ENCODE peak calls at places on chromosomes 1 and 21, in five cellular contexts. E is heart left ventricle, B is suprapubic skin, K is IMR-90, Q is stomach. V is an unnamed sample.

GRCh38 chr21:41482321-41482720 is 25.6 kb downstream of the TMPRSS2 start:
- DNase-seq in Q (no peak), E (no peak), K (peak; percentile 74), B (no peak), V (no peak)

GRCh38 chr1:99548924-99549605 is 96.8 kb upstream of the PALMD start:
- DNase-seq in E (peak; percentile 80), Q (peak; percentile 36), B (no peak), K (peak; percentile 41), V (no peak)

GRCh38 chr1:33260435-33260980 is 4.2 kb downstream of the ZNF362 start:
- DNase-seq in E (no peak), Q (no peak), B (no peak), K (no peak), V (no peak)

GRCh38 chr1:26705788-26706237 is 10.0 kb downstream of the ARID1A start:
- DNase-seq in E (no peak), B (no peak), Q (no peak), K (peak; percentile 92), V (no peak)

GRCh38 chr1:174367892-174368291 is 79.9 kb upstream of the GPR52 start:
- DNase-seq in E (peak; percentile 45), K (no peak), B (no peak), Q (no peak), V (no peak)

GRCh38 chr1:87399264-87399663 is 70.6 kb downstream of the LMO4 start:
- DNase-seq in Q (no peak), E (no peak), K (no peak), B (no peak), V (no peak)

GRCh38 chr1:62209931-62210595 is 15.4 kb downstream of the L1TD1 start:
- DNase-seq in K (no peak), B (no peak), E (no peak), Q (no peak), V (no peak)

GRCh38 chr1:32361308-32361673 is 994 bp downstream of the FAM229A start:
- DNase-seq in K (no peak), B (no peak), Q (no peak), E (no peak), V (no peak)

GRCh38 chr1:11316701-11317100 is 43.7 kb downstream of the UBIAD1 start:
- DNase-seq in K (no peak), B (no peak), E (no peak), Q (no peak), V (no peak)

GRCh38 chr1:46940307-46940706 is 969 bp downstream of the CYP4A11 start:
- DNase-seq in K (no peak), B (no peak), E (no peak), Q (peak; percentile 86), V (no peak)

GRCh38 chr1:32981003-32981909 is 16.6 kb upstream of the RNF19B start:
- DNase-seq in E (peak; percentile 62), B (no peak), Q (peak; percentile 70), K (peak; percentile 94), V (peak; percentile 75)

GRCh38 chr1:176522310-176522846 is 59.4 kb downstream of the PAPPA2 start:
- DNase-seq in E (no peak), Q (no peak), K (no peak), B (no peak), V (no peak)

GRCh38 chr1:183243190-183244065 is 57.4 kb downstream of the LAMC2 start:
- DNase-seq in B (peak; percentile 90), E (no peak), K (no peak), Q (no peak), V (peak; percentile 54)

GRCh38 chr1:208934933-208935332 is 648.6 kb upstream of the CAMK1G start:
- DNase-seq in E (no peak), K (no peak), Q (no peak), B (no peak), V (no peak)

GRCh38 chr1:19814681-19815503 is at the start of gene RNF186:
- DNase-seq in K (no peak), Q (peak; percentile 90), E (no peak), B (no peak), V (peak; percentile 89)

GRCh38 chr1:98203461-98203860 is 282.6 kb upstream of the DPYD start:
- DNase-seq in B (no peak), E (no peak), Q (no peak), K (peak; percentile 71), V (no peak)

GRCh38 chr1:56771717-56772116 is 47.5 kb downstream of the FYB2 start:
- DNase-seq in K (no peak), E (no peak), Q (no peak), B (no peak), V (no peak)

GRCh38 chr1:18739956-18740355 is 109.3 kb downstream of the PAX7 start:
- DNase-seq in K (no peak), B (no peak), Q (no peak), E (no peak), V (no peak)

GRCh38 chr1:220326578-220326977 is 54.3 kb upstream of the RAB3GAP2 start:
- DNase-seq in Q (no peak), E (no peak), B (no peak), K (peak; percentile 13), V (no peak)

GRCh38 chr1:201176931-201177330 is 13.7 kb upstream of the IGFN1 start:
- DNase-seq in E (no peak), K (peak; percentile 56), B (peak; percentile 21), Q (peak; percentile 34), V (no peak)

GRCh38 chr1:32372149-32372756 is 9.9 kb downstream of the TSSK3 start:
- DNase-seq in B (no peak), E (no peak), K (no peak), Q (no peak), V (no peak)

GRCh38 chr1:77984629-77985028 is 5.8 kb upstream of the FUBP1 start:
- DNase-seq in K (no peak), B (no peak), Q (no peak), E (no peak), V (no peak)

GRCh38 chr1:241592273-241592958 is 47.8 kb downstream of the CHML start:
- DNase-seq in Q (no peak), B (no peak), E (no peak), K (peak; percentile 82), V (no peak)

GRCh38 chr1:119655160-119655559 is 7.1 kb upstream of the ZNF697 start:
- DNase-seq in B (no peak), Q (no peak), K (peak; percentile 28), E (no peak), V (no peak)

GRCh38 chr1:39332291-39332690 is 127.8 kb downstream of the MACF1 start:
- DNase-seq in K (peak; percentile 32), Q (no peak), E (no peak), B (no peak), V (no peak)

GRCh38 chr21:16323586-16323985 is 593.8 kb downstream of the USP25 start:
- DNase-seq in K (peak; percentile 29), B (no peak), Q (no peak), E (no peak), V (no peak)

GRCh38 chr1:24970399-24970753 is 40.3 kb upstream of the RUNX3 start:
- DNase-seq in Q (no peak), E (no peak), B (no peak), K (peak; percentile 75), V (no peak)

GRCh38 chr21:43188181-43188580 is 19.4 kb downstream of the CRYAA start:
- DNase-seq in B (peak; percentile 18), Q (no peak), E (peak; percentile 4), K (no peak), V (peak; percentile 16)

DNA sequence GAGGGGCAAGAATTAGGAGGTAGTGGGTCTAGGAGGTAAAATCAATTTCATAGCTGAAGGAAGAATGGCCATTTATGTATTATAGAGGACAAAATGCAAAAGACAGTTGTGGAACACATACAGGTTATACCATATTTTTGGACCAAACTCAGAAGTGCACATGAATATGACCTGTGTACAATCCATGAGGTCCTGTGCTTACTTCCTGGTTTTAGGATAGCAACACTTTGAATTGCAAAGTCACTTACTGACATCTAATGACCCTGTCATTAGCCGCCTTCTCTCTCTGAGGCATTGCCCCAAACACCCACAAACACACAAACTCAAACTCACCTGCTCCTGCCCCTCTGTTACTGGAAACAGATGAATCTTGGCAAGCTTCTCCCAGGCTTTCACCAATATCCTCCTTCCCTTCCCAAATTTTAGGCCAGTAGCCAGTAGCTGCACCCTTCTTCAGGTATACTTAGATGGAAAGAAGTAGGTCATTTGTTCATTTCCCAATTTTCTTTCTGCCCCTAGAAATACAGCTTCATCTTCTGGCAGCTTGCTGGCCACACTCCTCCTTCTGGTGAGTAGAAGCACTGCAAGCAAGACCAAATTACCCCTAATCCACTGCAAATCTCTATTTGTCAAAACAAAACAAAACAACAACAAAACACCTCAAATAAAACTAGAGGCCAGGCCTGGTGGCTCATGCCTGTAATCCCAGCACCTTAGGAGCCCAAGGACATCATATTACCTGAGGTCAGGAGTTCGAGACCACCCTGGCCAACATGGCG is 13.7 kb upstream of the RPL5 start:
- DNase-seq in K (no peak), Q (no peak), E (no peak), B (no peak), V (no peak)
- TF ChIP-seq CTCF in K (peak; percentile 61), Q (peak; percentile 76), E (peak; percentile 57), B (peak; percentile 69), V (peak; percentile 54)

GRCh38 chr21:45930231-45930760 is 51.3 kb upstream of the COL6A1 start:
- DNase-seq in E (no peak), K (no peak), B (no peak), Q (no peak), V (no peak)

GRCh38 chr21:45930792-45931191 is 50.8 kb upstream of the COL6A1 start:
- DNase-seq in K (no peak), B (no peak), E (no peak), Q (no peak), V (no peak)

GRCh38 chr21:45931397-45931969 is 50.1 kb upstream of the COL6A1 start:
- DNase-seq in K (no peak), B (no peak), Q (no peak), E (no peak), V (no peak)

GRCh38 chr21:45927851-45928850 is 53.4 kb upstream of the COL6A1 start:
- DNase-seq in E (no peak), K (no peak), B (no peak), Q (no peak), V (no peak)

DNA sequence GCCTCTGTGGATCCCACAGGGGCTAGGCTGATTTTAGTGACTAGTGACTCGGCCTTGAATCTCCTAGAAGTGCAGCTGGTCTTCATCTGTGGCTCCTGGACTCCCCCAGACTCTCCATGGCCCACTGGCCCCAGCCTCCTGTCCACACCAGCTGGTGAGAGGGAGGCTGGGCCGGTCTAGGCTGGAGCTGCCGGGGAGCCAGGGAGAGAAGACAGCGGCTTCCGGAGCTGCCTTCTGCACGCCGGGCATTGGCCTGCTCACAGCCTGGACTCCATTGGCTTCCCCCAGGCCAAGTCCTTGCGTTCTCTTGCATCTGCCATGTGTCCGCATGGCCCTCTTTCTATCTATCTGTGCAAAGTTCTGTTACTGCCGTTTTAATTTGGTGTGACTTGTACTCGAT is 52.1 kb upstream of the COL6A1 start:
- DNase-seq in E (no peak), Q (no peak), K (no peak), B (no peak), V (no peak)
- H3K4me1 ChIP-seq in E (no peaks in the 10 kb centered on the region), Q (no peaks in the 10 kb centered on the region), K (no peaks in the 10 kb centered on the region), B (no peaks in the 10 kb centered on the region), V (no peaks in the 10 kb centered on the region)

DNA sequence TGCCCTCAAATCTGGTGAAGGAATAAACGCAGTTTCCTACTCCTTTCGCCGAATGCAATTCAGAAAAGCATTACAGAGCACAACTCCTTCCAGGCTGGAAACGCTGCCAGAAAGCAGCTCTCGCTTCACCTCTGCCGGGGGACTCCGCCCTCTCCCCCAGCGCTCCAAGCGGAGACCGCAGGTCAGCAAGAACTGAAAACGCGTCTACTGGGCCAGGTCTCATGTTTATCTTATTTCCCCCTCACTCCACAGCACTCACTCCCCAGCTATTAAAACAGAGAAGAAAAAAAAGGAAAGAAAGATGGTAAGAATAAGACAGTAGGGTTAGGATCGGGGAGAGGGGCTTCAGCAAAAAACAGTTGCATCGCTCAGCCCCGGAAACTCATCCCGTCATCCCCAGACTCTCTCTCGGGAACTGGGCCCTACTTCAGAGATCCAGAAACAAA is 833 bp upstream of the RCOR3 start:
- DNase-seq in Q (peak; percentile 84), B (peak; percentile 85), K (peak; percentile 60), E (peak; percentile 84), V (peak; percentile 84)
- TF ChIP-seq CTCF in Q (peak; percentile 12), B (no peak), K (no peak), E (no peak), V (no peak)

GRCh38 chr1:48765335-48765734 is 11.4 kb downstream of the BEND5 start:
- DNase-seq in E (no peak), Q (no peak), K (no peak), B (no peak), V (no peak)
- H3K4me1 ChIP-seq in E (peaks cover 5% of the 10 kb centered on the region), Q (peaks cover 44% of the 10 kb centered on the region), K (peaks cover 2% of the 10 kb centered on the region), B (peaks cover 5% of the 10 kb centered on the region), V (no peaks in the 10 kb centered on the region)

V was measured in mucosa of descending colon.